ENCODE peak calls at places on chromosomes 5 and 9, in five cellular contexts. K, Q, S, E and I are unnamed samples.

GRCh38 chr9:17578911-17579793 is at the start of gene SH3GL2:
- DNase-seq in Q (peak), S (no peak), E (peak), K (no peak), I (peak)

GRCh38 chr5:141822134-141822533 is 56.1 kb downstream of the PCDH1 start:
- DNase-seq in K (peak), E (no peak), S (no peak), Q (peak), I (no peak)

GRCh38 chr9:86405926-86406325 is 51.7 kb upstream of the TUT7 start:
- DNase-seq in K (peak), E (no peak), Q (peak), S (peak), I (peak)

GRCh38 chr5:42582723-42583122 is 159.5 kb downstream of the GHR start:
- DNase-seq in S (no peak), Q (no peak), E (no peak), K (no peak), I (no peak)

GRCh38 chr5:956178-956761 is 52.3 kb upstream of the NKD2 start:
- DNase-seq in K (peak), S (no peak), E (no peak), Q (no peak), I (no peak)

GRCh38 chr9:112061152-112061740 is 113.9 kb downstream of the SUSD1 start:
- DNase-seq in E (no peak), K (peak), Q (peak), S (peak), I (peak)

GRCh38 chr9:26329974-26330373 is 562.6 kb downstream of the CAAP1 start:
- DNase-seq in S (no peak), Q (no peak), K (no peak), E (no peak), I (no peak)

GRCh38 chr9:130689937-130690700 is 3.5 kb upstream of the EXOSC2 start:
- DNase-seq in Q (peak), K (peak), E (no peak), S (peak), I (peak)

GRCh38 chr5:132098151-132098594 is 24.6 kb downstream of the CSF2 start:
- DNase-seq in K (no peak), E (no peak), S (no peak), Q (no peak), I (no peak)

GRCh38 chr5:178114325-178115135 is 1.2 kb downstream of the N4BP3 start:
- DNase-seq in K (no peak), E (no peak), Q (no peak), S (no peak), I (no peak)

GRCh38 chr5:89043676-89044075 is 160.7 kb upstream of the MEF2C start:
- DNase-seq in Q (no peak), S (no peak), K (no peak), E (no peak), I (peak)

GRCh38 chr9:34492051-34492450 is 30.7 kb downstream of the ENHO start:
- DNase-seq in K (no peak), S (no peak), E (no peak), Q (no peak), I (no peak)

GRCh38 chr5:95399034-95399433 is 7.9 kb downstream of the FAM81B start:
- DNase-seq in Q (no peak), K (no peak), S (no peak), E (no peak), I (no peak)

GRCh38 chr5:148794729-148795590 is 31.5 kb upstream of the ADRB2 start:
- DNase-seq in E (no peak), K (no peak), S (peak), Q (peak), I (peak)

GRCh38 chr5:57986746-57987145 is 473.1 kb downstream of the PLK2 start:
- DNase-seq in K (no peak), E (no peak), Q (peak), S (no peak), I (peak)

GRCh38 chr9:129740174-129740573 is 12.7 kb downstream of the PTGES start:
- DNase-seq in E (no peak), K (no peak), S (no peak), Q (no peak), I (no peak)

GRCh38 chr5:170338933-170339779 is 41.6 kb upstream of the LCP2 start:
- DNase-seq in S (no peak), Q (no peak), K (no peak), E (no peak), I (no peak)

GRCh38 chr5:116479776-116480675 is 94.6 kb downstream of the SEMA6A start:
- DNase-seq in E (no peak), S (no peak), Q (peak), K (no peak), I (peak)

GRCh38 chr5:147223951-147224791 is 10.7 kb upstream of the STK32A start:
- DNase-seq in S (peak), K (peak), Q (peak), E (no peak), I (peak)

GRCh38 chr5:129904667-129905466 is 602 bp downstream of the CHSY3 start:
- DNase-seq in E (peak), S (no peak), K (no peak), Q (peak), I (peak)

GRCh38 chr9:97506264-97506663 is 4.8 kb downstream of the TMOD1 start:
- DNase-seq in Q (no peak), S (no peak), K (no peak), E (no peak), I (no peak)

GRCh38 chr5:160312139-160312959 is at the start of gene CCNJL:
- DNase-seq in K (peak), E (peak), Q (peak), S (no peak), I (peak)

GRCh38 chr5:143550985-143551630 is 147.6 kb upstream of the NR3C1 start:
- DNase-seq in K (no peak), Q (no peak), S (no peak), E (no peak), I (no peak)

GRCh38 chr5:83564069-83564749 is 92.7 kb downstream of the VCAN start:
- DNase-seq in K (no peak), E (no peak), S (peak), Q (peak), I (peak)

DNA sequence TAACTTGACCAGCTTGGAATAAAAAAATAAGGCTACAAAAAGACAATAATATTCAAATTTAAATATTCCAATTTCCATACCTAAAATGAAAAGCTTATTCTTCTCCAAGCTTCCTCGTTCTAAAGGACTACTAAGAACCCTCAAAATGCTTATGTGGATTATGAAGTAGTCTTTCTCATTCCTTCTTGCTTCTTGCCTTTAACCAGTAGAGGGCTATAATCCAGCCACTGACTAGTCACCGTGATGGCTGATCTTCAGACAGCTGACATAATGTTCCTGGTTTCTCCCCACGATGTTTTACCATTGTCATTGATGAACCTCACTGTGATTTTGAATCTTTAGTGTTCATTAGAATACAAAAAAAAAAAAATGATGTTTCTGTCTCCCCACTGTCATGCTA is 515.3 kb downstream of the TLE1 start:
- DNase-seq in Q (no peak), S (no peak), K (no peak), E (no peak), I (no peak)
- TF ChIP-seq CTCF in Q (no peak), S (no peak), K (no peak), E (no peak), I (peak)

GRCh38 chr9:137688261-137688660 is 69.5 kb downstream of the EHMT1 start:
- DNase-seq in E (no peak), Q (no peak), S (no peak), K (no peak), I (no peak)

GRCh38 chr9:137690939-137691647 is 72.3 kb downstream of the EHMT1 start:
- DNase-seq in E (no peak), Q (peak), S (no peak), K (no peak), I (no peak)

GRCh38 chr9:137691648-137692357 is 73.0 kb downstream of the EHMT1 start:
- DNase-seq in Q (no peak), S (no peak), K (no peak), E (no peak), I (no peak)

GRCh38 chr9:137688725-137689124 is 69.9 kb downstream of the EHMT1 start:
- DNase-seq in Q (no peak), K (no peak), S (no peak), E (no peak), I (no peak)

GRCh38 chr9:137689745-137690529 is 71.1 kb downstream of the EHMT1 start:
- DNase-seq in S (no peak), E (no peak), K (no peak), Q (peak), I (peak)
- TF ChIP-seq CTCF in S (no peak), E (no peak), K (no peak), Q (no peak), I (no peak)

GRCh38 chr9:23322392-23322791 is 503.6 kb downstream of the ELAVL2 start:
- DNase-seq in Q (no peak), S (no peak), E (no peak), K (no peak), I (no peak)
- TF ChIP-seq CTCF in Q (no peak), S (peak), E (peak), K (no peak), I (peak)

DNA sequence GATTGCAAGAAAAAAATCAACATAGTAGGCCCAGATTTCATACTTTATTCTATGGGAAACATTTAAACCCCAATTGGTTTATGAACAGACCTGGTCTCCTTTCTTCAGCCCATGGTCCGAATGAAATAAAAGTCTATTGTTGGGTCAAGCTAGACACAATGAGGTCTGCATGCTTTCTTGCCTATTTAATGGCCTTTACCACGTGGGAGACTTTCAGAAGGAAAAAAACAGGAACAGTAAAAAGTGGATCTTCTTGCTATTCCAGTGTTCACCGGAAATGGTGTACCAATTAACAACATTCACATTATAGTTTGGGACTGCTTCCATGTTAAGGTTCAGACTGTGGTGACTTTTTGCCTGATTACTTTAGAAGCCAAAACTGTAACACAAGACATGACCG is 85.5 kb upstream of the PRRC1 start:
- DNase-seq in Q (no peak), E (no peak), S (no peak), K (no peak), I (no peak)
- TF ChIP-seq CTCF in Q (no peak), E (no peak), S (no peak), K (no peak), I (no peak)

DNA sequence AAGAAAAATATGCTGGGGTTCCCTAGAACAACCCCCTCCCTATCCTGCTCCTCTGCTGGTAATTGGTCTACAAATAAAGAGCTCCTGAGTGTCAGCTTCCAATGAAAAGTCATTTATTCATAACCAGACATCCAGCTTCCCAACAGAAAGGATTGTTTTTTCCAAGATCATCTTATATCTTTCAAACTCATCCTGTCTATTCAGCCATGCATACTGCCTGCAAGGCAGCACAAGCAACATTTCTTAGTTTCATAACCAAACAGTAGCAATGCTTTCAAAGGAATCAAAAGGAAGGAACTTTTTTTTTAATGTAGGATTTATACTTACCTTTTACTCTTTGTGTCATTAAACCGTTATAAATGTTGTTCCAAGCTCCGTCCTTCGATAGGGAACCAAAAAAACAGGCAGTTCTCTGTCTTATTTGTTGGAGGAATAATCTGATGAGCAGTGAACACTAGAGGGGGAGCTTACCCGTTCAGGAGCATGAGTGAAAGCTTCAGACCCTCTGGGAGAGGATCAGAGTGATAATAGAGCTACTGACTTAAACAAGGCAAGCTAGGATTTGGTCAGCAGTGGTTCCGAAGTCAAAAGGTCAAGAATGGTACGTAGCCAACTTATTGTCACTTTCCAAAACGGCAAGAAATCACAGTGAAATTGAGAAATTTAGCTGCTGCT is 893.1 kb downstream of the NR2F1-AS1 start:
- DNase-seq in S (peak), E (peak), Q (peak), K (no peak), I (peak)
- TF ChIP-seq CTCF in S (peak), E (peak), Q (peak), K (no peak), I (peak)

GRCh38 chr5:112995764-112996618 is 19.4 kb downstream of the DCP2 start:
- DNase-seq in Q (peak), K (peak), S (peak), E (peak), I (peak)
- TF ChIP-seq CTCF in Q (peak), K (peak), S (peak), E (peak), I (peak)